ENCODE peak calls at places on chromosome 15, in four cellular contexts. One of them, this sample, is unnamed.

GRCh38 chr15:90558182-90558581 is 28.5 kb downstream of the CRTC3 start:
- DNase-seq in body of pancreas: no peak
- DNase-seq in IMR-90: no peak
- DNase-seq in lower leg skin: peak; percentile 25
- DNase-seq in this sample: peak; percentile 55

GRCh38 chr15:90987561-90988141 is 6.7 kb downstream of the PRC1 start:
- DNase-seq in lower leg skin: no peak
- DNase-seq in IMR-90: no peak
- DNase-seq in body of pancreas: no peak
- DNase-seq in this sample: no peak

GRCh38 chr15:73082719-73083275 is 30.5 kb downstream of the NEO1 start:
- DNase-seq in body of pancreas: no peak
- DNase-seq in IMR-90: no peak
- DNase-seq in lower leg skin: no peak
- DNase-seq in this sample: no peak

GRCh38 chr15:25501828-25502446 is 63.1 kb upstream of the UBE3A start:
- DNase-seq in IMR-90: peak; percentile 41
- DNase-seq in body of pancreas: peak; percentile 30
- DNase-seq in lower leg skin: no peak
- DNase-seq in this sample: no peak

GRCh38 chr15:83275412-83275811 is 9.1 kb downstream of the BNC1 start:
- DNase-seq in IMR-90: no peak
- DNase-seq in lower leg skin: no peak
- DNase-seq in body of pancreas: no peak
- DNase-seq in this sample: no peak

GRCh38 chr15:57506422-57506821 is 85.3 kb upstream of the MYZAP start:
- DNase-seq in lower leg skin: no peak
- DNase-seq in IMR-90: no peak
- DNase-seq in body of pancreas: peak; percentile 47
- DNase-seq in this sample: no peak

GRCh38 chr15:83323296-83323711 is 38.8 kb upstream of the BNC1 start:
- DNase-seq in IMR-90: peak; percentile 98
- DNase-seq in lower leg skin: no peak
- DNase-seq in body of pancreas: no peak
- DNase-seq in this sample: no peak

GRCh38 chr15:67579164-67579563 is 36.7 kb downstream of the MAP2K5 start:
- DNase-seq in lower leg skin: no peak
- DNase-seq in body of pancreas: no peak
- DNase-seq in IMR-90: no peak
- DNase-seq in this sample: no peak

GRCh38 chr15:59595434-59595915 is 16.1 kb upstream of the GCNT3 start:
- DNase-seq in IMR-90: no peak
- DNase-seq in body of pancreas: no peak
- DNase-seq in lower leg skin: no peak
- DNase-seq in this sample: peak; percentile 62

GRCh38 chr15:25173241-25174028 is 218.6 kb downstream of the SNRPN start:
- DNase-seq in body of pancreas: peak; percentile 1
- DNase-seq in lower leg skin: no peak
- DNase-seq in IMR-90: no peak
- DNase-seq in this sample: peak; percentile 3

GRCh38 chr15:93066103-93066725 is 22.8 kb downstream of the RGMA start:
- DNase-seq in IMR-90: no peak
- DNase-seq in body of pancreas: no peak
- DNase-seq in lower leg skin: no peak
- DNase-seq in this sample: no peak

GRCh38 chr15:93067649-93068085 is 21.3 kb downstream of the RGMA start:
- DNase-seq in body of pancreas: no peak
- DNase-seq in lower leg skin: no peak
- DNase-seq in IMR-90: no peak
- DNase-seq in this sample: no peak

GRCh38 chr15:93063796-93064690 is 25.0 kb downstream of the RGMA start:
- DNase-seq in lower leg skin: no peak
- DNase-seq in body of pancreas: no peak
- DNase-seq in IMR-90: no peak
- DNase-seq in this sample: no peak

GRCh38 chr15:93066834-93067648 is 22.0 kb downstream of the RGMA start:
- DNase-seq in IMR-90: no peak
- DNase-seq in body of pancreas: no peak
- DNase-seq in lower leg skin: no peak
- DNase-seq in this sample: no peak

DNA sequence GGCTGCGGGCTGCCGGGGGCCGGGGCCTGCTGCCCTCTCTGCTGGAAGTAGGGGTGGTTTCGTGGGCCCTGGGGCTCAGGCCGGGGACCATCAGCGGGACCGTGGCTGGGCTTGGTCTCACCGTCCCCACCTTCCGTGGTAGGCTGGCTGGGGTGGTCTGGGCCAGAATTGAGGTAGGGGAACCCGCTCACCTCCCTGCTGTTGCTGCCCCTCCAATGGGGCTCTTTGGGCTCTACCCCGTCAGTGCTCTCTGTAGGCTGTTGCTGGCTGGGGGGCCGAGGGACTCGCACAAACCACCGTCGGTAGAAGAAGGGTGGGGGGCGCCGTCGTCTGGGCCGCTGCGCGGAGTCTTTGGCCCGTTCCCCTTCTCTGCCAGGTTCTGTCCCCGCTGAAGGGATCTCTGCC is 23.4 kb downstream of the RGMA start:
- DNase-seq in body of pancreas: no peak
- DNase-seq in lower leg skin: no peak
- DNase-seq in IMR-90: no peak
- DNase-seq in this sample: no peak
- H3K4me3 ChIP-seq in body of pancreas: no peak overlapping the region
- H3K4me3 ChIP-seq in lower leg skin: no peak overlapping the region
- H3K4me3 ChIP-seq in IMR-90: no peak overlapping the region
- H3K4me3 ChIP-seq in this sample: no peak overlapping the region

DNA sequence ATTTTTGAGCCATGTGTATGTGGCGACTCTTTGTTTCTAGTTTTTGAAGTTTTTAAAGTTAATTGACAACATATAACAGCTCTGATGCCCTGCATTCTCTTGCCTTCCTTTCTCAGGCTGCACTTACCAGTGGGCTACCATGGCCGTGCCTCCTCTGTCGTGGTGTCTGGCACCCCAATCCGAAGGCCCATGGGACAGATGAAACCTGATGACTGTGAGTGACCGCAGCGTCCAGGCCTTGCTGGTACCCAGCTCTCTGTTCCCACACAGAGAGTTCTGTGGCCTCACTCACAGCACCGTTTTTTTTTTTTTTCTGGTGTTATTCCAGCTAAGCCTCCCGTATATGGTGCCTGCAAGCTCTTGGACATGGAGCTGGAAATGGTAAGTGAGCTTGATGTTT is 15.1 kb downstream of the FAH start:
- DNase-seq in body of pancreas: no peak
- DNase-seq in lower leg skin: no peak
- DNase-seq in IMR-90: no peak
- DNase-seq in this sample: no peak
- TF ChIP-seq CTCF in body of pancreas: no peak
- TF ChIP-seq CTCF in lower leg skin: no peak
- TF ChIP-seq CTCF in IMR-90: no peak
- TF ChIP-seq CTCF in this sample: no peak

GRCh38 chr15:77031376-77032050 is 36.6 kb downstream of the PSTPIP1 start:
- DNase-seq in IMR-90: peak; percentile 44
- DNase-seq in body of pancreas: peak; percentile 10
- DNase-seq in lower leg skin: no peak
- DNase-seq in this sample: peak; percentile 46
- TF ChIP-seq POLR2A in IMR-90: no peak
- TF ChIP-seq POLR2A in body of pancreas: no peak
- TF ChIP-seq POLR2A in lower leg skin: no peak
- TF ChIP-seq POLR2A in this sample: no peak

DNA sequence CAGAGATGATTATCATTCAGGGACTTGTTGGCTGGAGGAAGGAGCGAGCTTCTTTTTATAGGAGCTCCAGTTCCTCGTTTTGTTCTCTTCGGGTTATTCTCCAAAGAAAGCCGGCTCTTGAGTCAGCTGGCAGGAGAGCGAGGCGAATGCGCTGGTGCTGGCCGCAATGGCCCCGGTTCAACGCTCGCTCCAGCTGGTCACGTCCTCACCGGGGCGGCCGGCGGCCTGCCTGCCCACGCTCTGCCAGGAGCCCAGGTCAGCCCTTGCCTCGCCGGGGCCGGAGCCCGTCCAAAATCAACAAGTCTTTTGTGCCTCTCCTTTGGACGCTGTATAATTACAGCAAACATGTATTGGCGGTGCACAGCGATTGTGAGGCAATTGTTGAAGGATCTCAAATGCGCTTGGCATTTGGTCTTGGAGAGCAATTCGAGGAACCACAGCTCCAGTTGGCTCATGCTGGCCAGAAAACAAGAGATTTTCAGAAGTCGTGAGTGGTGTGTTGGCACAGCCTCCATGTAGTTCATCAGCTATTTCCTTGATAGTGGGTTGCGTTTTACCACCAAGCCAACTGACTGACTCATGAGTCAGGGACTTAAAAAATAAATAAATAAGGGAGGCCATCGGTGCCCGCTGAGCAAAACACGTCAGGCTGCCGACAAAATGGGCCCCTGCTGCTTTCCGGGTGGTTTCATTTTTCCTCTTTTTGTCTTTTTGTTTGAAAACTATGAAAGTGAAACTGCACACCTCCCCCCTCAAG is 288.5 kb downstream of the UACA start:
- DNase-seq in IMR-90: peak; percentile 96
- DNase-seq in lower leg skin: peak; percentile 54
- DNase-seq in body of pancreas: no peak
- DNase-seq in this sample: no peak
- H3K4me3 ChIP-seq in IMR-90: no peak overlapping the region
- H3K4me3 ChIP-seq in lower leg skin: no peak overlapping the region
- H3K4me3 ChIP-seq in body of pancreas: no peak overlapping the region
- H3K4me3 ChIP-seq in this sample: no peak overlapping the region

DNA sequence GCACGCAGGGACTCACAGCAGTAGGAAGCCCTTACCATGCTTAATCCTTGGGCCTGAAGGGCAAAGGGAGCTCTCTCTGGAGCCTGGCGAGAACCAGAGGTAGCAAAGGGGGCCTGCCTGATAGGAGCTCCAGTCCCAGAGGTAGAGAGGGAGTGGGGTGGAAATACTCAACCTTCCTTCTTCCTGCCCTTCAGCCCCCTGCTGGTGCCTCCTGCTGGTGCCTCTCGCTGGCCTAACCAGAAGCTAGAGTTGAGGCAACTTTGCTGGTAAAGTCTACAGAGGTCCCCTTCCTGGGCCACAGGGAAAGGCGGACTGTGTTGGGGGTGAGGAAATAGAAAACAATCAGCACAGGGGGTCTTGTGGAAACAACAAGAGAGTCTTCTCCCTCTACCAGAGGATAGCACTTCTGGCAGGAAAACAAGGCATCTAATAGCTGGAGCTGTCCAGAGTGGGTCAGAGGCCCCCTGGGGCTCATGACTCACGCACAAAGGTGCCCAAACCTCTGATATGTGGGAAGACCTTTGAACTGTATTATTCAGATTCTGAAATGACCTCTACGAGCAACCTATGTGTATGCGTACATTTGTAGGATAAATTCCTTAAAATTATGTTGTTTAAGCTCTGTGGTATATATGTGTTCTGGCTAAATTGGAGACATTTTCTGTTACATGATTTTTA is 133.8 kb downstream of the LRRC28 start:
- DNase-seq in body of pancreas: no peak
- DNase-seq in lower leg skin: no peak
- DNase-seq in IMR-90: no peak
- DNase-seq in this sample: no peak
- TF ChIP-seq CTCF in body of pancreas: no peak
- TF ChIP-seq CTCF in lower leg skin: no peak
- TF ChIP-seq CTCF in IMR-90: no peak
- TF ChIP-seq CTCF in this sample: no peak

GRCh38 chr15:96325579-96326331 is 4.7 kb upstream of the NR2F2 start:
- DNase-seq in IMR-90: peak; percentile 70
- DNase-seq in lower leg skin: no peak
- DNase-seq in body of pancreas: no peak
- DNase-seq in this sample: no peak
- TF ChIP-seq POLR2A in IMR-90: peak; percentile 21
- TF ChIP-seq POLR2A in lower leg skin: no peak
- TF ChIP-seq POLR2A in body of pancreas: no peak
- TF ChIP-seq POLR2A in this sample: no peak

GRCh38 chr15:64634020-64634419 is 141.4 kb downstream of the RBPMS2 start:
- DNase-seq in IMR-90: no peak
- DNase-seq in body of pancreas: no peak
- DNase-seq in lower leg skin: no peak
- DNase-seq in this sample: peak; percentile 25
- H3K4me3 ChIP-seq in IMR-90: no peak overlapping the region
- H3K4me3 ChIP-seq in body of pancreas: no peak overlapping the region
- H3K4me3 ChIP-seq in lower leg skin: no peak overlapping the region
- H3K4me3 ChIP-seq in this sample: no peak overlapping the region

DNA sequence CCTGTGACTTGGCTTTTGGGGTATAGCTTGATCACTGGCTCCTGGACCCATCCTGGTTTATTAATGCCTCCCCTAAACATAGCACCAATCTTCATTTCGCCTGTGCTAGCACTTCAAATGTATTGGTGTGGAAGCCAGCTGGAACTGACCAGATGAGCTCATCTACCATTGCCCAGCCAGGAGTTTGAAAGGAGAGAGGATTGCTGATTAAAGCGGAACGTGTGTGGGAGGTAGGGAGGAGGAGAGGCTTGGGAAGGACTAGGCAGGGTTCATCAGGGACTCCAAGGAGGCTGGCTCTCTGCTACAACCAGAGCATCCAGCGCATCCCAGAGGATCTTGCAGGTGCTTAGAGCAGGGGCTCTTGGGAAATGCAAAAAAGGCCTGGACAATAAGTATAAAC is 34.4 kb upstream of the TLE3 start:
- DNase-seq in IMR-90: peak; percentile 36
- DNase-seq in lower leg skin: no peak
- DNase-seq in body of pancreas: no peak
- DNase-seq in this sample: no peak
- TF ChIP-seq CTCF in IMR-90: no peak
- TF ChIP-seq CTCF in lower leg skin: no peak
- TF ChIP-seq CTCF in body of pancreas: no peak
- TF ChIP-seq CTCF in this sample: no peak

GRCh38 chr15:35994861-35995260 is 448.9 kb upstream of the DPH6 start:
- DNase-seq in lower leg skin: no peak
- DNase-seq in body of pancreas: no peak
- DNase-seq in IMR-90: no peak
- DNase-seq in this sample: no peak

GRCh38 chr15:35986072-35986666 is 440.2 kb upstream of the DPH6 start:
- DNase-seq in body of pancreas: no peak
- DNase-seq in IMR-90: peak; percentile 4
- DNase-seq in lower leg skin: no peak
- DNase-seq in this sample: no peak

GRCh38 chr15:35992791-35993190 is 446.8 kb upstream of the DPH6 start:
- DNase-seq in IMR-90: no peak
- DNase-seq in body of pancreas: no peak
- DNase-seq in lower leg skin: no peak
- DNase-seq in this sample: no peak

GRCh38 chr15:35991386-35991785 is 445.4 kb upstream of the DPH6 start:
- DNase-seq in lower leg skin: no peak
- DNase-seq in IMR-90: no peak
- DNase-seq in body of pancreas: no peak
- DNase-seq in this sample: peak; percentile 55
- TF ChIP-seq POLR2A in lower leg skin: no peak
- TF ChIP-seq POLR2A in IMR-90: no peak
- TF ChIP-seq POLR2A in body of pancreas: no peak
- TF ChIP-seq POLR2A in this sample: no peak

This sample was measured in Peyer's patch.